ENCODE peak calls at places on chromosomes 11 and 22, in eight cellular contexts. One of them, this sample, is unnamed.

GRCh38 chr11:101390539-101390938 is 193.3 kb downstream of the TRPC6 start:
- DNase-seq in HEK293T: no peak
- DNase-seq in stimulated activated naive CD8-positive, alpha-beta T cell treated with anti-CD3 and anti-CD28 coated beads, Interleukin-15, amount 100 ng/mL, for 72 hours: no peak
- DNase-seq in substantia nigra: no peak
- DNase-seq in gastrocnemius medialis: no peak
- DNase-seq in CD4-positive, alpha-beta T cell: no peak
- DNase-seq in stimulated activated CD4-positive, alpha-beta T cell treated with anti-CD3 and anti-CD28 coated beads, Interleukin-2, amount 100 ng/mL, for 48 hours: no peak
- DNase-seq in choroid plexus epithelial cell: peak; percentile 25
- DNase-seq in this sample: no peak

GRCh38 chr11:31794546-31794945 is 16.6 kb downstream of the PAX6 start:
- DNase-seq in choroid plexus epithelial cell: no peak
- DNase-seq in CD4-positive, alpha-beta T cell: no peak
- DNase-seq in substantia nigra: no peak
- DNase-seq in gastrocnemius medialis: no peak
- DNase-seq in HEK293T: no peak
- DNase-seq in stimulated activated CD4-positive, alpha-beta T cell treated with anti-CD3 and anti-CD28 coated beads, Interleukin-2, amount 100 ng/mL, for 48 hours: no peak
- DNase-seq in stimulated activated naive CD8-positive, alpha-beta T cell treated with anti-CD3 and anti-CD28 coated beads, Interleukin-15, amount 100 ng/mL, for 72 hours: no peak
- DNase-seq in this sample: no peak

GRCh38 chr11:126920833-126921232 is 79.7 kb downstream of the KIRREL3 start:
- DNase-seq in stimulated activated naive CD8-positive, alpha-beta T cell treated with anti-CD3 and anti-CD28 coated beads, Interleukin-15, amount 100 ng/mL, for 72 hours: no peak
- DNase-seq in choroid plexus epithelial cell: no peak
- DNase-seq in substantia nigra: no peak
- DNase-seq in stimulated activated CD4-positive, alpha-beta T cell treated with anti-CD3 and anti-CD28 coated beads, Interleukin-2, amount 100 ng/mL, for 48 hours: no peak
- DNase-seq in gastrocnemius medialis: no peak
- DNase-seq in HEK293T: no peak
- DNase-seq in CD4-positive, alpha-beta T cell: no peak
- DNase-seq in this sample: no peak

GRCh38 chr11:44080951-44081350 is 14.5 kb upstream of the EXT2 start:
- DNase-seq in stimulated activated naive CD8-positive, alpha-beta T cell treated with anti-CD3 and anti-CD28 coated beads, Interleukin-15, amount 100 ng/mL, for 72 hours: no peak
- DNase-seq in HEK293T: no peak
- DNase-seq in CD4-positive, alpha-beta T cell: no peak
- DNase-seq in substantia nigra: no peak
- DNase-seq in gastrocnemius medialis: no peak
- DNase-seq in stimulated activated CD4-positive, alpha-beta T cell treated with anti-CD3 and anti-CD28 coated beads, Interleukin-2, amount 100 ng/mL, for 48 hours: no peak
- DNase-seq in choroid plexus epithelial cell: no peak
- DNase-seq in this sample: no peak

GRCh38 chr11:46120361-46120710 is 918 bp downstream of the PHF21A start:
- DNase-seq in stimulated activated CD4-positive, alpha-beta T cell treated with anti-CD3 and anti-CD28 coated beads, Interleukin-2, amount 100 ng/mL, for 48 hours: no peak
- DNase-seq in choroid plexus epithelial cell: no peak
- DNase-seq in HEK293T: no peak
- DNase-seq in CD4-positive, alpha-beta T cell: no peak
- DNase-seq in gastrocnemius medialis: no peak
- DNase-seq in substantia nigra: no peak
- DNase-seq in stimulated activated naive CD8-positive, alpha-beta T cell treated with anti-CD3 and anti-CD28 coated beads, Interleukin-15, amount 100 ng/mL, for 72 hours: peak; percentile 27
- DNase-seq in this sample: no peak

GRCh38 chr11:122817121-122817520 is 21.2 kb upstream of the CRTAM start:
- DNase-seq in stimulated activated naive CD8-positive, alpha-beta T cell treated with anti-CD3 and anti-CD28 coated beads, Interleukin-15, amount 100 ng/mL, for 72 hours: no peak
- DNase-seq in gastrocnemius medialis: no peak
- DNase-seq in substantia nigra: no peak
- DNase-seq in CD4-positive, alpha-beta T cell: no peak
- DNase-seq in stimulated activated CD4-positive, alpha-beta T cell treated with anti-CD3 and anti-CD28 coated beads, Interleukin-2, amount 100 ng/mL, for 48 hours: no peak
- DNase-seq in HEK293T: no peak
- DNase-seq in choroid plexus epithelial cell: no peak
- DNase-seq in this sample: peak; percentile 37

GRCh38 chr11:96863520-96863919 is 473.7 kb downstream of the JRKL start:
- DNase-seq in CD4-positive, alpha-beta T cell: no peak
- DNase-seq in HEK293T: no peak
- DNase-seq in choroid plexus epithelial cell: no peak
- DNase-seq in stimulated activated CD4-positive, alpha-beta T cell treated with anti-CD3 and anti-CD28 coated beads, Interleukin-2, amount 100 ng/mL, for 48 hours: no peak
- DNase-seq in substantia nigra: no peak
- DNase-seq in stimulated activated naive CD8-positive, alpha-beta T cell treated with anti-CD3 and anti-CD28 coated beads, Interleukin-15, amount 100 ng/mL, for 72 hours: no peak
- DNase-seq in gastrocnemius medialis: peak; percentile 72
- DNase-seq in this sample: no peak

GRCh38 chr22:28883917-28884753 is 763 bp downstream of the ZNRF3 start:
- DNase-seq in gastrocnemius medialis: peak; percentile 33
- DNase-seq in CD4-positive, alpha-beta T cell: peak; percentile 25
- DNase-seq in choroid plexus epithelial cell: peak; percentile 60
- DNase-seq in stimulated activated CD4-positive, alpha-beta T cell treated with anti-CD3 and anti-CD28 coated beads, Interleukin-2, amount 100 ng/mL, for 48 hours: no peak
- DNase-seq in stimulated activated naive CD8-positive, alpha-beta T cell treated with anti-CD3 and anti-CD28 coated beads, Interleukin-15, amount 100 ng/mL, for 72 hours: peak; percentile 47
- DNase-seq in HEK293T: peak; percentile 55
- DNase-seq in substantia nigra: no peak
- DNase-seq in this sample: peak; percentile 67

GRCh38 chr11:47906066-47906465 is 57.9 kb upstream of the NUP160 start:
- DNase-seq in CD4-positive, alpha-beta T cell: no peak
- DNase-seq in stimulated activated naive CD8-positive, alpha-beta T cell treated with anti-CD3 and anti-CD28 coated beads, Interleukin-15, amount 100 ng/mL, for 72 hours: no peak
- DNase-seq in gastrocnemius medialis: no peak
- DNase-seq in stimulated activated CD4-positive, alpha-beta T cell treated with anti-CD3 and anti-CD28 coated beads, Interleukin-2, amount 100 ng/mL, for 48 hours: no peak
- DNase-seq in HEK293T: no peak
- DNase-seq in choroid plexus epithelial cell: no peak
- DNase-seq in substantia nigra: no peak
- DNase-seq in this sample: no peak